ENCODE peak calls at places on chromosomes 1 and 21, in five cellular contexts. Z, W, X, J and C are unnamed samples. For H3K4me1, the result is how much of the 10 kb centered on the place peaks cover.

GRCh38 chr1:204782118-204782700 is 88.5 kb upstream of the NFASC start:
- ATAC-seq in Z (no peak), W (no peak), X (no peak), J (no peak), C (no peak)

GRCh38 chr1:8004113-8004802 is 21.9 kb downstream of the ERRFI1 start:
- ATAC-seq in Z (peak), W (no peak), X (no peak), J (peak), C (no peak)

GRCh38 chr1:34618381-34618780 is 136.5 kb upstream of the GJB5 start:
- ATAC-seq in Z (no peak), W (no peak), X (no peak), J (no peak), C (no peak)

GRCh38 chr1:80217377-80217986 is 1211.0 kb upstream of the ADGRL4 start:
- ATAC-seq in Z (peak), W (peak), X (peak), J (no peak), C (no peak)

GRCh38 chr1:48657413-48657812 is 119.3 kb downstream of the BEND5 start:
- ATAC-seq in Z (no peak), W (no peak), X (no peak), J (no peak), C (no peak)

GRCh38 chr1:81799939-81800740 is 594 bp upstream of the ADGRL2 start:
- ATAC-seq in Z (peak), W (peak), X (peak), J (peak), C (peak)

GRCh38 chr1:87757700-87758099 is 429.0 kb downstream of the LMO4 start:
- ATAC-seq in Z (no peak), W (no peak), X (no peak), J (no peak), C (peak)

GRCh38 chr1:114153621-114154145 is at the start of gene SYT6:
- ATAC-seq in Z (peak), W (no peak), X (peak), J (no peak), C (no peak)

GRCh38 chr1:55803429-55803828 is 588.3 kb upstream of the USP24 start:
- ATAC-seq in Z (no peak), W (no peak), X (no peak), J (no peak), C (no peak)

GRCh38 chr1:61424382-61424781 is 300.6 kb downstream of the TM2D1 start:
- ATAC-seq in Z (no peak), W (no peak), X (no peak), J (no peak), C (no peak)

GRCh38 chr1:7454895-7455784 is 316.0 kb upstream of the VAMP3 start:
- ATAC-seq in Z (no peak), W (no peak), X (no peak), J (no peak), C (no peak)

GRCh38 chr1:51189421-51190073 is 46.5 kb upstream of the RNF11 start:
- ATAC-seq in Z (peak), W (peak), X (peak), J (peak), C (no peak)

GRCh38 chr1:199174336-199174735 is 535.5 kb downstream of the PTPRC start:
- ATAC-seq in Z (no peak), W (peak), X (peak), J (no peak), C (no peak)

GRCh38 chr1:100834779-100835645 is 59.6 kb downstream of the EXTL2 start:
- ATAC-seq in Z (peak), W (peak), X (no peak), J (no peak), C (no peak)

GRCh38 chr1:182279724-182280506 is 111.7 kb downstream of the GLUL start:
- ATAC-seq in Z (peak), W (no peak), X (no peak), J (no peak), C (peak)

GRCh38 chr1:218611916-218612580 is 266.9 kb downstream of the TGFB2 start:
- ATAC-seq in Z (no peak), W (no peak), X (no peak), J (no peak), C (no peak)

GRCh38 chr1:183996036-183996376 is 41.5 kb downstream of the COLGALT2 start:
- ATAC-seq in Z (peak), W (no peak), X (no peak), J (no peak), C (no peak)

GRCh38 chr1:151837197-151837596 is 2.4 kb downstream of the C2CD4D start:
- ATAC-seq in Z (no peak), W (no peak), X (no peak), J (no peak), C (no peak)

GRCh38 chr1:85264150-85264549 is 4.7 kb upstream of the C1orf52 start:
- ATAC-seq in Z (no peak), W (no peak), X (no peak), J (no peak), C (no peak)

GRCh38 chr21:45049725-45050359 is 24.5 kb upstream of the ADARB1 start:
- ATAC-seq in Z (peak), W (no peak), X (no peak), J (no peak), C (peak)

GRCh38 chr21:45050361-45050785 is 24.0 kb upstream of the ADARB1 start:
- ATAC-seq in Z (peak), W (no peak), X (peak), J (no peak), C (peak)

GRCh38 chr21:45051580-45052434 is 22.6 kb upstream of the ADARB1 start:
- ATAC-seq in Z (peak), W (no peak), X (no peak), J (no peak), C (no peak)

GRCh38 chr21:45048968-45049367 is 25.4 kb upstream of the ADARB1 start:
- ATAC-seq in Z (no peak), W (no peak), X (no peak), J (no peak), C (no peak)

GRCh38 chr21:45050786-45051489 is 23.4 kb upstream of the ADARB1 start:
- ATAC-seq in Z (no peak), W (no peak), X (peak), J (no peak), C (peak)
- H3K4me1 ChIP-seq in Z (under half), W (under half), X (under half), J (under half), C (under half)

GRCh38 chr1:86339906-86340305 is 56.2 kb downstream of the ODF2L start:
- ATAC-seq in Z (no peak), W (no peak), X (no peak), J (peak), C (no peak)
- TF ChIP-seq POLR2AphosphoS5 in Z (no peak), W (no peak), X (no peak), J (no peak), C (no peak)

GRCh38 chr1:208241541-208241940 is 2.6 kb downstream of the PLXNA2 start:
- ATAC-seq in Z (no peak), W (no peak), X (no peak), J (no peak), C (no peak)
- H3K4me1 ChIP-seq in Z (under half), W (under half), X (half or more), J (under half), C (under half)

GRCh38 chr1:232966663-232967062 is 16.3 kb downstream of the NTPCR start:
- ATAC-seq in Z (no peak), W (no peak), X (peak), J (no peak), C (no peak)

GRCh38 chr1:232965912-232966217 is 15.5 kb downstream of the NTPCR start:
- ATAC-seq in Z (no peak), W (no peak), X (no peak), J (no peak), C (no peak)

GRCh38 chr1:232963366-232963765 is 13.0 kb downstream of the NTPCR start:
- ATAC-seq in Z (no peak), W (no peak), X (peak), J (no peak), C (peak)

GRCh38 chr1:232962761-232963357 is 12.4 kb downstream of the NTPCR start:
- ATAC-seq in Z (no peak), W (no peak), X (peak), J (no peak), C (peak)

GRCh38 chr1:232965124-232965911 is 14.9 kb downstream of the NTPCR start:
- ATAC-seq in Z (no peak), W (peak), X (no peak), J (no peak), C (no peak)
- TF ChIP-seq POLR2AphosphoS5 in Z (no peak), W (no peak), X (no peak), J (no peak), C (no peak)

GRCh38 chr1:154411525-154411924 is 6.4 kb downstream of the IL6R start:
- ATAC-seq in Z (no peak), W (no peak), X (no peak), J (no peak), C (no peak)
- H3K4me1 ChIP-seq in Z (under half), W (half or more), X (half or more), J (under half), C (half or more)